ENCODE peak calls at places on chromosome 7, in six cellular contexts. B, E, C, J, T and G are unnamed samples.

GRCh38 chr7:25546306-25546705 is 318.0 kb upstream of the NPVF start:
- DNase-seq in B (no peak), E (no peak), C (no peak), J (no peak), T (no peak), G (no peak)

GRCh38 chr7:40015790-40016296 is 65.8 kb downstream of the CDK13 start:
- DNase-seq in B (no peak), E (no peak), C (no peak), J (peak), T (no peak), G (no peak)

GRCh38 chr7:103447073-103447960 is 1.3 kb upstream of the SLC26A5 start:
- DNase-seq in B (peak), E (peak), C (peak), J (peak), T (no peak), G (peak)

GRCh38 chr7:137345799-137346449 is 2.4 kb upstream of the PTN start:
- DNase-seq in B (no peak), E (no peak), C (no peak), J (no peak), T (no peak), G (no peak)

GRCh38 chr7:159091041-159091440 is 53.6 kb downstream of the VIPR2 start:
- DNase-seq in B (no peak), E (no peak), C (no peak), J (no peak), T (no peak), G (no peak)

GRCh38 chr7:21251166-21251806 is 176.6 kb upstream of the SP4 start:
- DNase-seq in B (no peak), E (no peak), C (no peak), J (no peak), T (no peak), G (no peak)

GRCh38 chr7:4209126-4209525 is 473.0 kb upstream of the FOXK1 start:
- DNase-seq in B (no peak), E (no peak), C (no peak), J (no peak), T (no peak), G (no peak)

GRCh38 chr7:79684384-79684783 is 230.9 kb upstream of the MAGI2 start:
- DNase-seq in B (no peak), E (no peak), C (no peak), J (no peak), T (no peak), G (no peak)

GRCh38 chr7:83413831-83414230 is 235.1 kb downstream of the SEMA3E start:
- DNase-seq in B (peak), E (no peak), C (no peak), J (no peak), T (no peak), G (no peak)

GRCh38 chr7:148540041-148540738 is 50.4 kb upstream of the C7orf33 start:
- DNase-seq in B (peak), E (no peak), C (no peak), J (no peak), T (no peak), G (no peak)

GRCh38 chr7:90053094-90053493 is 101.2 kb upstream of the STEAP1 start:
- DNase-seq in B (no peak), E (no peak), C (no peak), J (no peak), T (no peak), G (no peak)

GRCh38 chr7:110095372-110096052 is 995.4 kb upstream of the LRRN3 start:
- DNase-seq in B (peak), E (no peak), C (no peak), J (no peak), T (no peak), G (no peak)

GRCh38 chr7:136071106-136071505 is 93.9 kb upstream of the MTPN start:
- DNase-seq in B (peak), E (no peak), C (no peak), J (no peak), T (no peak), G (no peak)

GRCh38 chr7:84009051-84009450 is 185.5 kb downstream of the SEMA3A start:
- DNase-seq in B (no peak), E (no peak), C (no peak), J (no peak), T (no peak), G (no peak)

GRCh38 chr7:70640266-70640833 is 491.6 kb upstream of the GALNT17 start:
- DNase-seq in B (peak), E (no peak), C (no peak), J (no peak), T (no peak), G (no peak)

GRCh38 chr7:51315393-51316261 is 982 bp downstream of the COBL start:
- DNase-seq in B (peak), E (no peak), C (no peak), J (peak), T (peak), G (peak)

GRCh38 chr7:35726654-35727053 is 31.7 kb upstream of the HERPUD2 start:
- DNase-seq in B (no peak), E (no peak), C (no peak), J (no peak), T (no peak), G (no peak)

GRCh38 chr7:48035301-48035966 is at the start of gene C7orf57:
- DNase-seq in B (peak), E (peak), C (peak), J (peak), T (peak), G (peak)

GRCh38 chr7:114100810-114101209 is 182.0 kb upstream of the PPP1R3A start:
- DNase-seq in B (no peak), E (no peak), C (no peak), J (no peak), T (no peak), G (no peak)

GRCh38 chr7:46939558-46939957 is 642.4 kb downstream of the TNS3 start:
- DNase-seq in B (no peak), E (no peak), C (no peak), J (no peak), T (no peak), G (no peak)

GRCh38 chr7:118039963-118040489 is 143.9 kb upstream of the LSM8 start:
- DNase-seq in B (no peak), E (no peak), C (no peak), J (no peak), T (no peak), G (no peak)

GRCh38 chr7:29214816-29215215 is 20.2 kb downstream of the CHN2 start:
- DNase-seq in B (no peak), E (no peak), C (no peak), J (no peak), T (no peak), G (no peak)

GRCh38 chr7:30285531-30286284 is 1.3 kb downstream of the ZNRF2 start:
- DNase-seq in B (peak), E (peak), C (no peak), J (peak), T (peak), G (peak)

GRCh38 chr7:130544356-130544755 is 52.5 kb downstream of the MEST start:
- DNase-seq in B (no peak), E (no peak), C (no peak), J (no peak), T (no peak), G (no peak)

GRCh38 chr7:73824986-73825385 is 5.8 kb upstream of the CLDN4 start:
- DNase-seq in B (no peak), E (no peak), C (no peak), J (no peak), T (no peak), G (peak)
- H3K4me3 ChIP-seq in B (no peak), E (no peak), C (no peak), J (no peak), T (no peak), G (no peak)

GRCh38 chr7:75611557-75612178 is 119.5 kb downstream of the SPDYE5 start:
- DNase-seq in B (no peak), E (no peak), C (peak), J (peak), T (peak), G (peak)
- H3K4me3 ChIP-seq in B (no peak), E (no peak), C (no peak), J (no peak), T (peak), G (peak)

DNA sequence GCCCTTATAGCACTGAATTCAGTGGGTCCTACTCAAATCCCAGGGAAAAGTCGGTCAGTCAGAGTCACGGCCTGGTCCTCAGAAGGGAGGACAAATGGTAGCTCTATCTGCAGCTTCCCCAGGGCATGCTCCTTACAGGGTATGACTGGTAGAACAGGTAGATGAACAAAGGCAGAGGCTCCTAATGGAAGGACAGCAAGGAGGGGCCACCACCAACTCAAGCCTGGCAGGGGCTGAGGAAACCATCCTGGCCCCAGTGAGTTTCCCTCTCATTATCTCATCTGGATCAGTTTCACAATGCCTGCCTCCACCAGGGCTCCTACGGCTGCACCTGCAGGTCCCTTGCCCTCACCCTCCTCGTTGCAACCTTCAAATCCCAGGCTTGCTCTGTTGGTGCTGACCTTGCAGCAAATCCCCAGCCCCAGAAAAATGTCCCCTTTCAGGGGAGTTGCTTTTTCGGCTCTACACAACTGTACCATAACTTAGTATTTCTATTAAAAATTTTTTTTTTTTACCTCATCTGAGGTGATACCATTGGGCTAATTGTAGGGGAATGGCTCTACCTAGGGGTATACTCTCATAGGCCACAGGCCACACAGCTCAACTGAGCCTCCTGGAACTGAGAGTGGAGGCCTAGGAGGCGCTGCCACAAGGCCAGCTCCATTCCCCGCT is 2.4 kb upstream of the MYO1G start:
- DNase-seq in B (no peak), E (no peak), C (no peak), J (no peak), T (no peak), G (no peak)
- H3K4me3 ChIP-seq in B (no peak), E (no peak), C (no peak), J (no peak), T (no peak), G (no peak)

DNA sequence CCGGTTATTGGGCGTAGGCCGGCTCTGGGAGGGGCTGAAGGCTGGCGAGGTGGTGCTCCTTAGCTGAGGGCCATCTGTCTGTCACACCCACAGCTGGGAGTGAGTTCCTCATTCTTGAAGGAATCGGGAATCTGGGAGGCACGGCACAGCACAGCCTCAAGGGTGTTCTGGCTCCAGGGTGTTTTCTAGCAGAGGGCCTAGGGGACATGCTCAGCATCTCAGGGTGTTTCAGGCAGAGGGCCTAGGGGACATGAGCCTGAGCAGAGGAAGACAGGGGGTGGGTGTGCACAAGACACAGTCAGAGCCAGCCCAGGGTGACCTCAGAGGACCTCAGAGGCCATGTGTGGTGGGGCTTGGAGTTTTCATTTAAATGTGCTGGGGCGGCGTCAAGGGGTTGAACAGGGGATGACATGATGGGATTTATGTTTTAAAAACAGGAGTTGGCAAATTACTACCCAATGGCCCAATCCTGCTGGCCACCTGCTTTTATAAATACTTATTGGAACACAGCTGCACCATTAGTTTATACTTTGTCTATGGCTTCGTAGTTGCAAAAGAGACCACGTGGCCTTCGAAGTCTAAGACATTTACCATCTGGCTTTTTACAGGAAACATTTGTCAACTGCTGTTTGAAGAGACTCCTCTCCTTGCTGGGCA is 121.7 kb downstream of the PRKAG2 start:
- DNase-seq in B (peak), E (no peak), C (peak), J (no peak), T (peak), G (no peak)
- H3K4me3 ChIP-seq in B (no peak), E (no peak), C (no peak), J (no peak), T (no peak), G (no peak)

GRCh38 chr7:134890246-134891240 is 95.8 kb upstream of the AGBL3 start:
- DNase-seq in B (no peak), E (no peak), C (no peak), J (no peak), T (no peak), G (no peak)
- H3K4me3 ChIP-seq in B (peak), E (no peak), C (no peak), J (no peak), T (peak), G (peak)